ENCODE peak calls at places on chromosomes 5 and 9, in eight cellular contexts. G, J, S, R, W, H, K and V are unnamed samples.

GRCh38 chr9:6676254-6676928 is 30.9 kb upstream of the GLDC start:
- DNase-seq in K (no peak), J (no peak), G (no peak), W (no peak), R (no peak), H (no peak), S (no peak), V (no peak)

GRCh38 chr5:9498541-9499497 is 47.1 kb downstream of the SEMA5A start:
- DNase-seq in J (no peak), K (no peak), S (no peak), W (no peak), H (peak; percentile 60), R (no peak), G (no peak), V (no peak)

GRCh38 chr9:35566417-35566816 is 38.6 kb upstream of the TESK1 start:
- DNase-seq in K (no peak), R (no peak), G (no peak), S (no peak), H (no peak), J (peak; percentile 44), W (no peak), V (no peak)

GRCh38 chr9:68913054-68913453 is 100.9 kb downstream of the PRKACG start:
- DNase-seq in J (no peak), S (no peak), H (no peak), W (no peak), G (no peak), K (no peak), R (no peak), V (no peak)

GRCh38 chr5:167850901-167851300 is 440.5 kb upstream of the WWC1 start:
- DNase-seq in J (no peak), S (no peak), R (no peak), K (no peak), H (no peak), W (no peak), G (no peak), V (no peak)

GRCh38 chr5:84306617-84307016 is 78.1 kb downstream of the EDIL3 start:
- DNase-seq in W (no peak), H (no peak), R (no peak), J (no peak), S (no peak), G (no peak), K (no peak), V (no peak)

GRCh38 chr9:136345281-136346156 is 18.0 kb downstream of the DNLZ start:
- DNase-seq in S (no peak), K (no peak), J (peak; percentile 38), G (peak; percentile 67), H (no peak), W (no peak), R (no peak), V (no peak)

GRCh38 chr9:133428579-133429215 is 6.5 kb downstream of the ADAMTS13 start:
- DNase-seq in G (no peak), S (no peak), K (no peak), J (no peak), R (no peak), H (no peak), W (no peak), V (no peak)

GRCh38 chr9:128553695-128554094 is 1.3 kb downstream of the SPTAN1 start:
- DNase-seq in S (no peak), H (no peak), J (peak; percentile 77), G (no peak), K (no peak), R (no peak), W (no peak), V (no peak)

GRCh38 chr9:133945977-133946753 is 46.0 kb downstream of the VAV2 start:
- DNase-seq in R (peak; percentile 74), K (no peak), G (no peak), W (no peak), H (no peak), S (no peak), J (no peak), V (no peak)

GRCh38 chr9:131733601-131734061 is 6.2 kb downstream of the RAPGEF1 start:
- DNase-seq in J (peak; percentile 86), H (peak; percentile 95), S (peak; percentile 61), G (no peak), K (no peak), W (peak; percentile 83), R (no peak), V (peak; percentile 46)

GRCh38 chr9:32725066-32725860 is 58.1 kb upstream of the TMEM215 start:
- DNase-seq in S (no peak), R (no peak), G (no peak), H (no peak), J (no peak), K (no peak), W (no peak), V (no peak)

GRCh38 chr9:127661342-127661741 is 45.4 kb upstream of the CFAP157 start:
- DNase-seq in H (no peak), G (no peak), K (no peak), R (no peak), J (no peak), S (no peak), W (no peak), V (no peak)

GRCh38 chr5:168006473-168007130 is 284.8 kb upstream of the WWC1 start:
- DNase-seq in H (no peak), G (no peak), K (no peak), S (no peak), W (no peak), R (no peak), J (no peak), V (no peak)

GRCh38 chr9:76787677-76788076 is 23.4 kb downstream of the PCA3 start:
- DNase-seq in G (no peak), J (no peak), W (no peak), R (no peak), H (no peak), S (no peak), K (no peak), V (no peak)

GRCh38 chr9:92850898-92851297 is 26.9 kb downstream of the ZNF484 start:
- DNase-seq in W (no peak), R (no peak), H (no peak), S (no peak), K (no peak), J (no peak), G (no peak), V (no peak)

GRCh38 chr5:67142816-67143215 is 53.8 kb downstream of the CD180 start:
- DNase-seq in K (no peak), H (no peak), W (no peak), R (no peak), S (no peak), G (no peak), J (no peak), V (no peak)

GRCh38 chr5:132363431-132364112 is 5.9 kb upstream of the SLC22A5 start:
- DNase-seq in G (no peak), H (peak; percentile 94), W (peak; percentile 39), K (no peak), S (no peak), J (peak; percentile 88), R (no peak), V (no peak)

GRCh38 chr9:132769895-132770774 is 99.9 kb downstream of the GTF3C4 start:
- DNase-seq in W (no peak), S (peak; percentile 65), R (peak; percentile 55), G (peak; percentile 35), J (peak; percentile 36), K (no peak), H (no peak), V (peak; percentile 81)

GRCh38 chr9:125750656-125751035 is 3.5 kb downstream of the PBX3 start:
- DNase-seq in H (no peak), J (no peak), W (no peak), R (no peak), K (no peak), G (no peak), S (no peak), V (no peak)

GRCh38 chr9:134259708-134260107 is 66.5 kb upstream of the RXRA start:
- DNase-seq in G (no peak), K (no peak), R (no peak), J (no peak), W (no peak), S (no peak), H (no peak), V (no peak)

GRCh38 chr5:110346893-110347358 is 379.5 kb downstream of the TMEM232 start:
- DNase-seq in W (no peak), S (no peak), H (no peak), K (no peak), R (no peak), G (no peak), J (no peak), V (no peak)

GRCh38 chr9:116661037-116661954 is 25.8 kb upstream of the TRIM32 start:
- DNase-seq in S (no peak), W (peak; percentile 29), H (peak; percentile 40), K (no peak), J (peak; percentile 77), G (peak; percentile 3), R (peak; percentile 4), V (peak; percentile 40)

GRCh38 chr9:126675147-126675467 is 61.4 kb downstream of the LMX1B start:
- DNase-seq in W (no peak), H (no peak), G (no peak), J (no peak), S (no peak), R (no peak), K (no peak), V (no peak)

GRCh38 chr9:131270171-131271015 is 5.9 kb downstream of the FAM78A start:
- DNase-seq in H (no peak), G (no peak), W (peak; percentile 25), R (peak; percentile 30), K (no peak), S (peak; percentile 47), J (no peak), V (peak; percentile 67)

GRCh38 chr9:90344013-90344412 is 298.6 kb downstream of the DIRAS2 start:
- DNase-seq in S (no peak), H (peak; percentile 75), J (no peak), W (no peak), G (no peak), R (no peak), K (no peak), V (no peak)

GRCh38 chr5:160787247-160787646 is 64.8 kb downstream of the ATP10B start:
- DNase-seq in W (no peak), G (no peak), J (no peak), H (no peak), S (peak; percentile 9), K (no peak), R (no peak), V (no peak)

GRCh38 chr9:127896395-127897193 is 2.8 kb downstream of the ST6GALNAC6 start:
- DNase-seq in W (no peak), R (no peak), J (no peak), K (no peak), G (no peak), S (no peak), H (no peak), V (no peak)

GRCh38 chr5:3639175-3639574 is 43.5 kb downstream of the IRX1 start:
- DNase-seq in W (no peak), J (no peak), S (no peak), K (no peak), R (no peak), H (no peak), G (no peak), V (no peak)

GRCh38 chr9:112104401-112104800 is 70.7 kb downstream of the SUSD1 start:
- DNase-seq in H (no peak), W (no peak), J (no peak), K (no peak), R (no peak), G (no peak), S (no peak), V (peak; percentile 10)

GRCh38 chr5:167587768-167588167 is 703.7 kb upstream of the WWC1 start:
- DNase-seq in W (no peak), S (no peak), H (no peak), R (no peak), K (no peak), G (peak; percentile 14), J (no peak), V (no peak)

GRCh38 chr5:53934126-53934856 is 373.9 kb downstream of the NDUFS4 start:
- DNase-seq in H (no peak), W (no peak), G (no peak), K (no peak), R (no peak), J (no peak), S (no peak), V (no peak)

GRCh38 chr9:132943677-132944293 is 631 bp downstream of the TSC1 start:
- DNase-seq in H (no peak), S (no peak), J (no peak), K (no peak), R (no peak), W (no peak), G (no peak), V (peak; percentile 68)

GRCh38 chr5:52743012-52743411 is 44.7 kb upstream of the ITGA1 start:
- DNase-seq in J (no peak), S (no peak), W (no peak), R (no peak), H (no peak), G (no peak), K (no peak), V (no peak)